ENCODE peak calls at places on chromosome 16, in ten cellular contexts. O is OCI-LY7, A is esophagus muscularis mucosa, Z is ovary, X is neural progenitor cell, M is endothelial cell of umbilical vein, T is H9, C is esophagus squamous epithelium, L is AG04450, E is lung. B is an unnamed sample. For H3K9me3, the result is how much of the 10 kb centered on the place peaks cover.

GRCh38 chr16:56617212-56618085 is 8.1 kb upstream of the MT1E start:
- DNase-seq in O (no peak), A (no peak), Z (peak), X (peak), M (no peak), T (peak), C (no peak), L (no peak), E (peak), B (peak)

GRCh38 chr16:88956546-88957455 is 20.2 kb downstream of the CBFA2T3 start:
- DNase-seq in O (no peak), A (no peak), Z (no peak), X (no peak), M (no peak), T (no peak), C (no peak), L (no peak), E (no peak), B (no peak)

GRCh38 chr16:48831081-48831722 is 221.2 kb upstream of the N4BP1 start:
- DNase-seq in O (no peak), A (peak), Z (no peak), X (peak), M (no peak), T (peak), C (no peak), L (no peak), E (no peak), B (no peak)

GRCh38 chr16:68737730-68738590 is 868 bp downstream of the CDH1 start:
- DNase-seq in O (no peak), A (no peak), Z (peak), X (peak), M (no peak), T (no peak), C (no peak), L (no peak), E (peak), B (peak)

GRCh38 chr16:57023541-57024249 is 34.3 kb downstream of the NLRC5 start:
- DNase-seq in O (no peak), A (no peak), Z (no peak), X (no peak), M (no peak), T (no peak), C (no peak), L (no peak), E (no peak), B (no peak)

GRCh38 chr16:15435216-15435864 is 952 bp downstream of the BMERB1 start:
- DNase-seq in O (no peak), A (no peak), Z (no peak), X (peak), M (peak), T (no peak), C (no peak), L (no peak), E (no peak), B (no peak)

GRCh38 chr16:84386044-84386443 is 17.7 kb downstream of the ATP2C2 start:
- DNase-seq in O (no peak), A (no peak), Z (no peak), X (no peak), M (no peak), T (no peak), C (no peak), L (no peak), E (no peak), B (no peak)

GRCh38 chr16:3175157-3176153 is 12.5 kb upstream of the OR1F1 start:
- DNase-seq in O (no peak), A (no peak), Z (no peak), X (peak), M (peak), T (peak), C (no peak), L (no peak), E (no peak), B (no peak)

GRCh38 chr16:48250520-48251278 is 3.4 kb upstream of the ABCC11 start:
- DNase-seq in O (no peak), A (no peak), Z (no peak), X (no peak), M (no peak), T (no peak), C (no peak), L (no peak), E (no peak), B (no peak)

GRCh38 chr16:84860383-84860782 is 40.6 kb downstream of the CRISPLD2 start:
- DNase-seq in O (no peak), A (no peak), Z (no peak), X (no peak), M (no peak), T (no peak), C (no peak), L (no peak), E (no peak), B (no peak)

GRCh38 chr16:74738134-74738541 is 36.5 kb downstream of the FA2H start:
- DNase-seq in O (no peak), A (no peak), Z (no peak), X (peak), M (no peak), T (no peak), C (no peak), L (no peak), E (no peak), B (peak)

DNA sequence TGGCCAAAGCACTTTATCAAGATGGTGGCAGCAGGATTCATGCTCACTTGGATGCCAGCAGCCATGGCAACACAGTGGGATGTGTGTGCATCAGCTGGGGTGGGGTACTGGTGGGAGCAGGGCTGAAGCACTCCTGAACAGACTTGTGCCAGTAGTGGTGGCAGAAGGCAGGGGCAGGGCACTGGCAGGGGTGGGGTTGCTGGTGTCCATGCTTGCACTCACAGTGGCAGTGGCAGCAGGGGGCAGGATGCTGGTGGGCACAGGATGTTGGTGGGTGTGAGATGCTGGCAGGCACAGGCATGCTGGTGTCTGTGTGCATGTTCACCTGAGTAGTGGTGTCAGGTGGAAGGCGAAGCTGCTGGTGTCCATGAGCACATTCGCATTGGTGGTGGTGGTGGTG is 161.0 kb upstream of the PMFBP1 start:
- DNase-seq in O (no peak), A (no peak), Z (no peak), X (no peak), M (no peak), T (no peak), C (no peak), L (no peak), E (no peak), B (no peak)
- H3K9me3 ChIP-seq in O (under half), A (under half), Z (under half), X (under half), M (under half), T (under half), C (under half), L (under half), E (under half), B (under half)

DNA sequence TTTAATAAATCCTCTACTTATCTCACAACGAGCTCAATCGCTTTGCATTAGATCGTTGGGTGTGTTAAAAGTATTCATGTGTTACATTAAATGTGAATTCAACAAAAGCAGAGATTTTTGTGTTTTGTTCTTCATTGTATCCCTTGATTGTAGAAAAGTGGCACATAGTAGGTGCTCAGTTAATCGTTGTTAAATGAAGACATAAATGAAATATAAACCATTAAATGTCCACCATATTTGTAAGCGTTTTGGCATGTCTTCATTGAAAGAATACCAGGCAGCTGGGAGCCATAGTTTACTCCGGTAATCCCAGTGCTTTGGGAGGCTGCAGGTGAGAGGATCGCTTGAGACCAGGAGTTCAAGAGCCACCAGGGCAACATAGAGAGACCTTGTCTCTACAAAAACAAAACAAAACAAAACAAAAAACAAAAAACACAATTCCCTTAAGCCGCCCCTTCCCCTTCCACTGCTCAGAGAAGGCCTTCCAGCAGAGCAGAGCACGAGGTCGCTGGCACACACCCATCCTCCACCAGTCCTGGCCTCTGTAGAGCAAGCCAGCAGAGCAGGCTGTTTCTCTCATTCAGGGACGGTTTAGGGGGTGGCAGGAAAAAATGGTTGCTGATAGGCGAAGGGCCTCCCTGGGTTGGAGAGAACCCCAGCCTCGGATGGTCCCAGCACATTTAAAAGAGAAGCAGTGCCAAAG is 673 bp upstream of the CHD9 start:
- DNase-seq in O (peak), A (no peak), Z (peak), X (no peak), M (no peak), T (no peak), C (no peak), L (no peak), E (peak), B (peak)
- H3K27ac ChIP-seq in O (peak), A (peak), Z (peak), X (no peak), M (peak), T (no peak), C (peak), L (peak), E (peak), B (peak)

GRCh38 chr16:77406680-77407079 is 28.2 kb downstream of the ADAMTS18 start:
- DNase-seq in O (no peak), A (no peak), Z (no peak), X (no peak), M (peak), T (no peak), C (no peak), L (no peak), E (no peak), B (no peak)
- TF ChIP-seq CTCF in O (peak), A (no peak), Z (no peak), X (peak), M (peak), T (peak), C (no peak), L (peak), E (no peak), B (no peak)

GRCh38 chr16:34758835-34759234 is 1299.4 kb downstream of the TP53TG3F start:
- DNase-seq in O (no peak), A (no peak), Z (no peak), X (no peak), M (no peak), T (no peak), C (no peak), L (no peak), E (no peak), B (no peak)
- H3K9me3 ChIP-seq in O (under half), A (under half), Z (under half), X (half or more), M (under half), T (half or more), C (under half), L (under half), E (under half), B (under half)

DNA sequence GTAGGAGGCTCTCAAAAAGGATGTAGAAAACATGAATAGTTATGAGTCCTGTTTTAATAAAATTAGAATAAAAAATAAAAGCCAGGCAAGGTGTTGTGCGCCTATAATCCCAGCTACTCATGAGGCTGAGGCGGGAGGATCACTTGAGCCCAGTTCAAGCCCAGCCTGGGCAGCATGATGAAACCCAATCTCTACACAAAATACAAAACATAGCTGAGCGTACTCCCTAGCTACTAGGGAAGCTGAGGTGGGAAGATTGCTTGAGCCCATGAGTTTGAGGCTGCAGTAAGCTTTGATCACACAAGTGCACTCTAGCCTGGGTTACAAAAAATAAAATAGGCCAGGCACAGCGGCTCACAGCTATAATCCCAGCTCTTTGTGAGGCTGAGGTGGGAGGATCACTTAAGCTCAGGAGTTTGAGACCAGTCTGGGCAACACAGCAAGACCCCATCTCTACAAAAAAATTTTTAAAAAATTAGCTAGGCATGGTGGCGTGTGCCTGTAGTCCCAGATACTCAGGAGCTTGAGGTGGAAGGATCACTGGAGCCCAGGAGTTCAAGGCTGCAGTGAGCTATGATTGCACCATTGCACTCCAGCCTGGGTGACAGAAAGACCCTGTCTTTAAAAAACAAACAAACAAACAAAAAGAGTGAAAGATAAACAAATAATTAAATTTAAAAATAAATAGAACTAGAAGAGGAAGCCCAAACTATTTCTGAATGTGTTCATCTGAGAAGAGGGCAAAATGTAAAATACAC is 17.2 kb upstream of the PRM1 start:
- DNase-seq in O (no peak), A (no peak), Z (no peak), X (no peak), M (no peak), T (no peak), C (no peak), L (no peak), E (no peak), B (no peak)
- H3K27ac ChIP-seq in O (peak), A (no peak), Z (no peak), X (no peak), M (no peak), T (no peak), C (no peak), L (no peak), E (no peak), B (peak)

GRCh38 chr16:58345574-58346354 is 46.5 kb upstream of the GINS3 start:
- DNase-seq in O (peak), A (no peak), Z (no peak), X (no peak), M (peak), T (no peak), C (no peak), L (no peak), E (no peak), B (no peak)
- TF ChIP-seq CTCF in O (peak), A (no peak), Z (no peak), X (peak), M (peak), T (no peak), C (peak), L (peak), E (no peak), B (peak)

GRCh38 chr16:35910409-35910808 is 2451.0 kb downstream of the TP53TG3F start:
- DNase-seq in O (no peak), A (no peak), Z (no peak), X (no peak), M (no peak), T (no peak), C (no peak), L (no peak), E (no peak), B (no peak)
- H3K9me3 ChIP-seq in O (under half), A (under half), Z (under half), X (under half), M (under half), T (half or more), C (under half), L (half or more), E (under half), B (under half)

DNA sequence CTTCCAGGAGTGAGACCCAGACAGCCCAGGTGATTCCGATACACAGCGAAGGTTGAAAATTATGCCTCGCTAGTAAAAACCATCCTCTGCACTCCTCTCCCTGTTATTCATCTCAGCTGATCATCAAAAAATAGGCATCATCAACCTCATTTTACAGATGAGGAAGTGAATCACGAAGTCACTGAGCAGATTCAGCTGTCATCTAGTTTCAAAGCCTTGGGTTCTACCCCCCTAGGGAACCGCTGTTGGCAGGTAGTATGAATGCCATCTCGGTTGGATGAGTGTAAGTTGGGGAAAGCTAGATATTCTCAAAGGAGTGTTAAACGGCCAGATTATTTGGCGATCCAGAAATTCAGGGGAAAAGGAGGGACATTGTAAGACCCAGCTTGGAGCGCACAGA is 2.0 kb downstream of the CRYM start:
- DNase-seq in O (peak), A (no peak), Z (no peak), X (no peak), M (no peak), T (no peak), C (no peak), L (no peak), E (no peak), B (no peak)
- H3K27ac ChIP-seq in O (no peak), A (no peak), Z (no peak), X (no peak), M (no peak), T (no peak), C (no peak), L (no peak), E (no peak), B (no peak)

B was measured in transverse colon.